ENCODE peak calls at places on chromosomes 5 and 9, in eight cellular contexts. V, E, I, O, H, P, U and T are unnamed samples.
A peak's percentile ranks its signal among the peaks of the same experiment; 100 is the strongest.

GRCh38 chr9:121298016-121298538 is 30.1 kb downstream of the GSN start:
- DNase-seq in I (no peak), V (no peak), U (no peak), O (no peak), H (no peak), P (no peak), E (no peak), T (no peak)

GRCh38 chr5:143309661-143310431 is 93.6 kb downstream of the NR3C1 start:
- DNase-seq in H (peak; percentile 61), P (no peak), U (no peak), I (peak; percentile 19), E (peak; percentile 59), V (peak; percentile 81), O (no peak), T (peak; percentile 82)

GRCh38 chr9:77981332-77981731 is 50.3 kb downstream of the GNAQ start:
- DNase-seq in E (no peak), I (peak; percentile 33), U (peak; percentile 76), V (peak; percentile 39), H (no peak), P (no peak), O (no peak), T (peak; percentile 76)

GRCh38 chr5:146529984-146530383 is 14.0 kb upstream of the GPR151 start:
- DNase-seq in P (no peak), V (no peak), E (no peak), I (peak; percentile 35), U (no peak), O (no peak), H (no peak), T (no peak)

GRCh38 chr5:61357745-61358144 is 25.7 kb downstream of the ZSWIM6 start:
- DNase-seq in E (peak; percentile 11), V (no peak), H (peak; percentile 30), I (peak; percentile 18), O (no peak), P (no peak), U (no peak), T (no peak)

GRCh38 chr9:37410969-37411785 is 11.3 kb upstream of the GRHPR start:
- DNase-seq in P (no peak), U (no peak), V (no peak), H (no peak), I (peak; percentile 95), O (no peak), E (peak; percentile 25), T (peak; percentile 37)

GRCh38 chr9:104826109-104826775 is 62.3 kb downstream of the NIPSNAP3B start:
- DNase-seq in V (no peak), E (no peak), I (no peak), H (no peak), U (no peak), P (no peak), O (no peak), T (no peak)

GRCh38 chr9:88766778-88767503 is 224.3 kb upstream of the S1PR3 start:
- DNase-seq in I (no peak), H (peak; percentile 49), E (peak; percentile 81), V (peak; percentile 81), U (no peak), P (no peak), O (no peak), T (peak; percentile 78)

GRCh38 chr9:105393576-105394344 is 54.1 kb upstream of the FSD1L start:
- DNase-seq in E (no peak), I (no peak), V (no peak), U (no peak), H (no peak), O (no peak), P (no peak), T (no peak)

GRCh38 chr5:132427285-132428146 is 58.0 kb downstream of the SLC22A5 start:
- DNase-seq in U (no peak), H (peak; percentile 54), P (peak; percentile 47), V (no peak), O (no peak), E (no peak), I (peak; percentile 76), T (no peak)

GRCh38 chr5:97094579-97095317 is 47.7 kb downstream of the LIX1 start:
- DNase-seq in U (no peak), V (no peak), O (no peak), I (peak; percentile 87), P (no peak), H (no peak), E (no peak), T (no peak)

GRCh38 chr9:109856785-109857184 is 76.8 kb downstream of the PALM2AKAP2 start:
- DNase-seq in O (peak; percentile 27), H (no peak), I (no peak), E (peak; percentile 50), U (peak; percentile 54), V (peak; percentile 79), P (peak; percentile 84), T (peak; percentile 55)

GRCh38 chr5:116130471-116130870 is 45.6 kb downstream of the COMMD10 start:
- DNase-seq in U (no peak), H (peak; percentile 11), V (peak; percentile 33), I (no peak), E (peak; percentile 37), O (no peak), P (no peak), T (peak; percentile 76)

GRCh38 chr9:128390150-128390812 is 19.1 kb downstream of the URM1 start:
- DNase-seq in P (no peak), I (no peak), U (no peak), H (no peak), V (no peak), E (no peak), O (no peak), T (no peak)

GRCh38 chr5:100430268-100430900 is 104.8 kb upstream of the FAM174A start:
- DNase-seq in H (peak; percentile 71), V (peak; percentile 53), P (peak; percentile 16), O (peak; percentile 12), I (peak; percentile 58), U (no peak), E (peak; percentile 55), T (peak; percentile 54)

GRCh38 chr5:106019271-106019670 is 1651.5 kb downstream of the EFNA5 start:
- DNase-seq in V (peak; percentile 51), U (no peak), I (no peak), E (peak; percentile 48), H (peak; percentile 52), P (no peak), O (no peak), T (peak; percentile 36)

GRCh38 chr5:38518341-38518740 is 38.1 kb downstream of the LIFR start:
- DNase-seq in I (no peak), E (no peak), V (no peak), H (no peak), U (no peak), O (no peak), P (no peak), T (no peak)

DNA sequence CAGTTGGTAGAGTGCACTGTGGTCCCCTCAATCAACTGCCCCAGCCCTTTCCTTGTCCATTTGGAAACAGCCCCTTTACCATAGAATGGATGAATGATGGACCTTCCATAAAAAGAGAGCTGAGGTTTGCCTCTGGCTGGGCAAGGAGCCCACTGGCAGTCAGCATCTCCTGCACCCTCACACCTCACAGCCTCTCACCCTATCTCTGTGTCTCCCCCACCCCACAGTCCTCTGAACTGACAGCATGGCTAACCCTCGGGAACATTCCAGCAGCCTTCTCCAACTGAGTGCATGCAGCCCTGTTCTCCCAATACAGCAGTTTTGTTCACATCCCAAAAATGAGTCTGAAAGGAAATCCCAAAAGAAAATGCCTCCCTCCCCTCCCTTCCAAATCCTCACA is 51.7 kb downstream of the RETREG1 start:
- DNase-seq in O (no peak), P (peak; percentile 34), U (no peak), I (no peak), V (no peak), E (no peak), H (no peak), T (no peak)
- H3K4me3 ChIP-seq in O (no peak overlapping the region), P (no peak overlapping the region), U (no peak overlapping the region), I (no peak overlapping the region), V (no peak overlapping the region), E (no peak overlapping the region), H (no peak overlapping the region), T (no peak overlapping the region)

DNA sequence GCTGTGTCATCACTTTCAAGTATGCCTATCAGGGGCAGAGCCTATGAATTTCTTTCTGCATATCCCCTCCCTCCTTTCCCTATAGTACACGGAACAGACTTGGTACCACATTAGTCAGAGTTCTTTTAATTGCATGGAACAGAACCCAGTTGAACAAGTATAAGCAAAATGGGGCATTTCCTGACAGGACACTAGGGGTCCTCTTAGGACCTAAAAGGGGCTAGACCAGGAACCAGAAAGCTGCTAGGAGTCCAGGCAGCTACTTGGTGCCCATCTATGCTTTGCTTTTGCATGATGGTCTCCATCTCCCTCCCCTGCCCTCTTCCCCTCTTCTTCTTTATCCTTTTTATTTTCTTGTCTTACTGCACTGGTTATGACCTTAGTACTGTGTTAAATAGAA is 5.9 kb downstream of the BSPRY start:
- DNase-seq in E (peak; percentile 38), I (no peak), H (no peak), U (no peak), V (peak; percentile 38), P (no peak), O (no peak), T (peak; percentile 43)
- TF ChIP-seq CTCF in E (peak; percentile 31), I (peak; percentile 8), H (peak; percentile 12), U (no peak), V (peak; percentile 38), P (no peak), O (no peak), T (no peak)

DNA sequence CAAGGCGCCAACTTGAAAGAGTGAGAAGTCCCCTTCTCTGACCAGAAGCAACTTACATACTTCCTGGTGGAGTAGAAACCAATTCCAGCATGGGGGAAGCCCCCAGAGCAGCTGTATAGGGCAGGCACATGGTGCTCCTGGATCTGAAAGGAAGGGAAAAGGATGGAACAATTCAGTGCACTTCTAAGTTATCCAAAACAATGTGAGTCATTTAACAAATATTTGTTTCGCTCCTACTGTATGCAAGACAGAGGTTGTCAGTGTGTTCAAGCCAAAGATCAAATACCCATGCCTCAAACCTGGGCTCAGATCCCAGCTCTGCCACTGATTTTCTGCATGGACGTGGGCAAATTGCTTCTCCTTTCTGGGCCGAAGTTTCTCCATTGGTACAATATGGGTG is 67.1 kb downstream of the LHX2 start:
- DNase-seq in H (peak; percentile 85), O (no peak), V (peak; percentile 68), P (no peak), E (peak; percentile 65), U (no peak), I (no peak), T (peak; percentile 73)
- H3K4me3 ChIP-seq in H (peak overlapping the region; percentile 39), O (no peak overlapping the region), V (no peak overlapping the region), P (no peak overlapping the region), E (no peak overlapping the region), U (no peak overlapping the region), I (no peak overlapping the region), T (no peak overlapping the region)

GRCh38 chr5:163915481-163915961 is 410.1 kb downstream of the MAT2B start:
- DNase-seq in U (peak; percentile 61), O (no peak), E (peak; percentile 23), I (peak; percentile 88), P (no peak), H (peak; percentile 12), V (peak; percentile 32), T (peak; percentile 31)

GRCh38 chr5:163914911-163915310 is 409.5 kb downstream of the MAT2B start:
- DNase-seq in I (peak; percentile 73), E (no peak), U (no peak), H (no peak), V (no peak), P (no peak), O (no peak), T (no peak)

GRCh38 chr5:163912023-163912422 is 406.6 kb downstream of the MAT2B start:
- DNase-seq in U (no peak), E (no peak), P (no peak), I (no peak), V (no peak), O (no peak), H (no peak), T (no peak)

GRCh38 chr5:163916376-163916775 is 411.0 kb downstream of the MAT2B start:
- DNase-seq in P (no peak), O (no peak), H (no peak), U (no peak), V (peak; percentile 70), I (peak; percentile 94), E (peak; percentile 63), T (peak; percentile 70)

GRCh38 chr5:163913548-163913947 is 408.1 kb downstream of the MAT2B start:
- DNase-seq in H (no peak), O (no peak), P (no peak), I (peak; percentile 20), V (peak; percentile 34), E (peak; percentile 21), U (no peak), T (peak; percentile 7)
- TF ChIP-seq CTCF in H (peak; percentile 19), O (no peak), P (no peak), I (no peak), V (peak; percentile 4), E (peak; percentile 16), U (no peak), T (peak; percentile 12)